ENCODE peak calls at places on chromosomes 1 and 21, in four cellular contexts. One of them, this sample, is unnamed.

GRCh38 chr21:28758883-28759242 is 233.8 kb downstream of the LTN1 start:
- DNase-seq in CD8-positive, alpha-beta T cell: no peak
- DNase-seq in fibroblast of mammary gland: no peak
- DNase-seq in neuronal stem cell: no peak
- DNase-seq in this sample: no peak

GRCh38 chr1:213266983-213267772 is 216.1 kb downstream of the RPS6KC1 start:
- DNase-seq in CD8-positive, alpha-beta T cell: no peak
- DNase-seq in fibroblast of mammary gland: no peak
- DNase-seq in neuronal stem cell: no peak
- DNase-seq in this sample: no peak

GRCh38 chr1:53385276-53385932 is 57.5 kb upstream of the LRP8 start:
- DNase-seq in CD8-positive, alpha-beta T cell: no peak
- DNase-seq in fibroblast of mammary gland: no peak
- DNase-seq in neuronal stem cell: no peak
- DNase-seq in this sample: no peak

GRCh38 chr1:211680752-211681327 is 5.4 kb upstream of the NEK2 start:
- DNase-seq in CD8-positive, alpha-beta T cell: peak
- DNase-seq in fibroblast of mammary gland: peak
- DNase-seq in neuronal stem cell: peak
- DNase-seq in this sample: peak

GRCh38 chr1:167713330-167714081 is 8.3 kb upstream of the MPZL1 start:
- DNase-seq in CD8-positive, alpha-beta T cell: no peak
- DNase-seq in fibroblast of mammary gland: no peak
- DNase-seq in neuronal stem cell: peak
- DNase-seq in this sample: no peak

GRCh38 chr1:227299238-227299637 is 19.1 kb downstream of the CDC42BPA start:
- DNase-seq in CD8-positive, alpha-beta T cell: no peak
- DNase-seq in fibroblast of mammary gland: peak
- DNase-seq in neuronal stem cell: no peak
- DNase-seq in this sample: no peak

GRCh38 chr1:200556005-200556404 is 64.5 kb downstream of the KIF14 start:
- DNase-seq in CD8-positive, alpha-beta T cell: no peak
- DNase-seq in fibroblast of mammary gland: peak
- DNase-seq in neuronal stem cell: no peak
- DNase-seq in this sample: no peak

GRCh38 chr1:196180847-196181593 is 427.2 kb downstream of the KCNT2 start:
- DNase-seq in CD8-positive, alpha-beta T cell: no peak
- DNase-seq in fibroblast of mammary gland: peak
- DNase-seq in neuronal stem cell: no peak
- DNase-seq in this sample: no peak

GRCh38 chr1:49298304-49298703 is 521.6 kb upstream of the BEND5 start:
- DNase-seq in CD8-positive, alpha-beta T cell: no peak
- DNase-seq in fibroblast of mammary gland: peak
- DNase-seq in neuronal stem cell: no peak
- DNase-seq in this sample: no peak

GRCh38 chr1:2382621-2383361 is 8.6 kb downstream of the MORN1 start:
- DNase-seq in CD8-positive, alpha-beta T cell: no peak
- DNase-seq in fibroblast of mammary gland: peak
- DNase-seq in neuronal stem cell: no peak
- DNase-seq in this sample: peak

GRCh38 chr1:40532844-40533424 is 1.5 kb downstream of the ZNF684 start:
- DNase-seq in CD8-positive, alpha-beta T cell: peak
- DNase-seq in fibroblast of mammary gland: peak
- DNase-seq in neuronal stem cell: peak
- DNase-seq in this sample: peak
- H3K4me3 ChIP-seq in CD8-positive, alpha-beta T cell: no peak
- H3K4me3 ChIP-seq in fibroblast of mammary gland: no peak
- H3K4me3 ChIP-seq in neuronal stem cell: no peak
- H3K4me3 ChIP-seq in this sample: no peak

GRCh38 chr1:75724472-75725022 is at the start of gene ACADM:
- DNase-seq in CD8-positive, alpha-beta T cell: peak
- DNase-seq in fibroblast of mammary gland: peak
- DNase-seq in neuronal stem cell: peak
- DNase-seq in this sample: peak

GRCh38 chr1:75727571-75727970 is 3.1 kb downstream of the ACADM start:
- DNase-seq in CD8-positive, alpha-beta T cell: no peak
- DNase-seq in fibroblast of mammary gland: peak
- DNase-seq in neuronal stem cell: no peak
- DNase-seq in this sample: no peak

GRCh38 chr1:75723989-75724471 is 479 bp upstream of the ACADM start:
- DNase-seq in CD8-positive, alpha-beta T cell: peak
- DNase-seq in fibroblast of mammary gland: peak
- DNase-seq in neuronal stem cell: no peak
- DNase-seq in this sample: peak

GRCh38 chr1:75725256-75725655 is 747 bp downstream of the ACADM start:
- DNase-seq in CD8-positive, alpha-beta T cell: no peak
- DNase-seq in fibroblast of mammary gland: peak
- DNase-seq in neuronal stem cell: no peak
- DNase-seq in this sample: no peak

GRCh38 chr1:75725861-75726361 is 1.4 kb downstream of the ACADM start:
- DNase-seq in CD8-positive, alpha-beta T cell: no peak
- DNase-seq in fibroblast of mammary gland: peak
- DNase-seq in neuronal stem cell: no peak
- DNase-seq in this sample: no peak
- H3K4me3 ChIP-seq in CD8-positive, alpha-beta T cell: no peak
- H3K4me3 ChIP-seq in fibroblast of mammary gland: peak
- H3K4me3 ChIP-seq in neuronal stem cell: peak
- H3K4me3 ChIP-seq in this sample: peak

GRCh38 chr1:237890822-237891221 is at the start of gene ZP4:
- DNase-seq in CD8-positive, alpha-beta T cell: no peak
- DNase-seq in fibroblast of mammary gland: no peak
- DNase-seq in neuronal stem cell: no peak
- DNase-seq in this sample: no peak
- H3K4me3 ChIP-seq in CD8-positive, alpha-beta T cell: no peak
- H3K4me3 ChIP-seq in fibroblast of mammary gland: no peak
- H3K4me3 ChIP-seq in neuronal stem cell: no peak
- H3K4me3 ChIP-seq in this sample: no peak

DNA sequence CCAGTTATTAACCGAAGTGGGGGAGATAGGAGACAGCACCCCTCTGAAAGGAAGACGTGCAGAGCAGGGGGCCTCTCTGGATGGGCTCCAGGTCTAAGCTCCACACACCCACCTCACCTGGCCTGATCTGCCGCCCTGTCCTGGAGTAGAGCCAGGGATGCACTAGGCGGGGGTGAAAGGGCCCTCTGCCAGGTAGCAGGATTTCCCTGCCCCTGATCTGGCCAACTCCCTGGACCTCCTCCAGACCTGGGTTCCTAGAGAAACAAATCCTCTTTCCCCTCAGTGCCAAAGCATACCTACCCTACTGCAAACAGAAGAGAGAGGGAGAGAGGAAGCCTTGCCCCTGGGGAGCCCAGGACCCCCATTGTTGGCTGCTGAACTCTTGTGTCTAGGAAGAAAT is 2.0 kb downstream of the CRABP2 start:
- DNase-seq in CD8-positive, alpha-beta T cell: no peak
- DNase-seq in fibroblast of mammary gland: no peak
- DNase-seq in neuronal stem cell: no peak
- DNase-seq in this sample: no peak
- H3K4me3 ChIP-seq in CD8-positive, alpha-beta T cell: no peak
- H3K4me3 ChIP-seq in fibroblast of mammary gland: no peak
- H3K4me3 ChIP-seq in neuronal stem cell: no peak
- H3K4me3 ChIP-seq in this sample: peak

DNA sequence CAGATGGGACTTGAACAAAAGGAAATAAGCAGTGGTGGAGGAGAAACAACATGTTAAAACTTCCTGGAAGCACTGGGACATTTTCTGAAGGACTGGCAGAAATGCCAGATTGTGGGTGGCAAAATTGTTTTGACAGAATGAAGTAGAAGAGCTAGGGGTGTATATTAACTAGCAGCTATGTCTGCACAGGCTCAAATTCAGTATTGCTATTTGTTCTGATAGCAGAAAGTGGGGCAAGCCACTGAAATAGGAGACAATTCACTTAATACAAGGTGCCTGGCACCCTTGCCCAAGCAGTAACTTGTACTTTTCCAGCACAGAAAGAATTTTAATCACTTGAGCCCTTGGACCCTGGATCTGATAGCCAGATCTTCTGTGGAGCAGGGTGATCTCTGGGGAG is 11.8 kb upstream of the PIGM start:
- DNase-seq in CD8-positive, alpha-beta T cell: no peak
- DNase-seq in fibroblast of mammary gland: no peak
- DNase-seq in neuronal stem cell: no peak
- DNase-seq in this sample: no peak
- H3K4me3 ChIP-seq in CD8-positive, alpha-beta T cell: no peak
- H3K4me3 ChIP-seq in fibroblast of mammary gland: no peak
- H3K4me3 ChIP-seq in neuronal stem cell: no peak
- H3K4me3 ChIP-seq in this sample: no peak

GRCh38 chr1:113976609-113977278 is 2.5 kb upstream of the OLFML3 start:
- DNase-seq in CD8-positive, alpha-beta T cell: no peak
- DNase-seq in fibroblast of mammary gland: peak
- DNase-seq in neuronal stem cell: peak
- DNase-seq in this sample: peak

GRCh38 chr1:113975211-113975895 is 3.9 kb upstream of the OLFML3 start:
- DNase-seq in CD8-positive, alpha-beta T cell: no peak
- DNase-seq in fibroblast of mammary gland: no peak
- DNase-seq in neuronal stem cell: no peak
- DNase-seq in this sample: no peak

GRCh38 chr1:113980120-113980519 is 846 bp downstream of the OLFML3 start:
- DNase-seq in CD8-positive, alpha-beta T cell: no peak
- DNase-seq in fibroblast of mammary gland: peak
- DNase-seq in neuronal stem cell: no peak
- DNase-seq in this sample: no peak

GRCh38 chr1:113981962-113982931 is 3.0 kb downstream of the OLFML3 start:
- DNase-seq in CD8-positive, alpha-beta T cell: no peak
- DNase-seq in fibroblast of mammary gland: peak
- DNase-seq in neuronal stem cell: no peak
- DNase-seq in this sample: no peak

DNA sequence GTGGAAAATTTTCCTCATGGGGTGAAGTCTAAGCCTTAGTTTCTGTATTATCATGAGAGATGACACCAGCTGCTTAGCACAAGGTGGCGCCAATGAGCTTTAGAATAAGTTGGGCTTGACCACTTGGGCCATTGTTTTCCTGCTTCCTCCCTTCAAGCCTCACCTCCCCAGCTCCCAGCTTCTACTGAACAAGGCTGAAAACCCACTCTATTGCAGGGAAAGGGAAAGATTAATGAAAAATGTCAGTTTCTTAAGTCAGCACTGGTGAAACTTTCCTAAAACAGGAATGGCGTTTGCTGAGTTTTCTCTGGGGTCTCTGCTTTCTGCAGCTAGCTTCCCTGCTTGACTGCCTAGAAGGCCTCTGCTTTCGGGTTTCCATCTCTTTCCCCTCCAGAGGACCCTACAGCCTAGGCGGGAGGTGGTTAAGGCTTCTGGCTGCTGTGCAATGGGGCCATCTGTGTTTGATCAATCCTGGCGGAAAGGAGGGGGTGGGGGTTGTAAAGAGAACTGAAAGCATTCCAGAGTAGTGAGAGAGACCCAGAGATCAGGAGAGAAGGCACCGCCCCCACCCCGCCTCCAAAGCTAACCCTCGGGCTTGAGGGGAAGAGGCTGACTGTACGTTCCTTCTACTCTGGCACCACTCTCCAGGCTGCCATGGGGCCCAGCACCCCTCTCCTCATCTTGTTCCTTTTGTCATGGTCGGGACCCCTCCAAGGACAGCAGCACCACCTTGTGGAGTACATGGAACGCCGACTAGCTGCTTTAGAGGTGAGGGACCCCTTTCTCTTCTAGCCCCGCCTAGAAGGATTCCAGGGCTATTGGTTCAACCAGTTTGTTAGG is at the start of gene OLFML3:
- DNase-seq in CD8-positive, alpha-beta T cell: peak
- DNase-seq in fibroblast of mammary gland: peak
- DNase-seq in neuronal stem cell: peak
- DNase-seq in this sample: peak
- H3K4me3 ChIP-seq in CD8-positive, alpha-beta T cell: no peak
- H3K4me3 ChIP-seq in fibroblast of mammary gland: peak
- H3K4me3 ChIP-seq in neuronal stem cell: peak
- H3K4me3 ChIP-seq in this sample: peak

GRCh38 chr1:22652457-22652856 is 579 bp upstream of the C1QB start:
- DNase-seq in CD8-positive, alpha-beta T cell: no peak
- DNase-seq in fibroblast of mammary gland: no peak
- DNase-seq in neuronal stem cell: no peak
- DNase-seq in this sample: no peak

GRCh38 chr1:22653741-22654140 is 705 bp downstream of the C1QB start:
- DNase-seq in CD8-positive, alpha-beta T cell: no peak
- DNase-seq in fibroblast of mammary gland: no peak
- DNase-seq in neuronal stem cell: no peak
- DNase-seq in this sample: no peak

GRCh38 chr1:22652881-22653316 is at the start of gene C1QB:
- DNase-seq in CD8-positive, alpha-beta T cell: no peak
- DNase-seq in fibroblast of mammary gland: no peak
- DNase-seq in neuronal stem cell: no peak
- DNase-seq in this sample: no peak

GRCh38 chr1:22658385-22659163 is 5.5 kb downstream of the C1QB start:
- DNase-seq in CD8-positive, alpha-beta T cell: no peak
- DNase-seq in fibroblast of mammary gland: no peak
- DNase-seq in neuronal stem cell: no peak
- DNase-seq in this sample: no peak

GRCh38 chr1:22654692-22655091 is 1.7 kb downstream of the C1QB start:
- DNase-seq in CD8-positive, alpha-beta T cell: no peak
- DNase-seq in fibroblast of mammary gland: no peak
- DNase-seq in neuronal stem cell: no peak
- DNase-seq in this sample: no peak
- H3K4me3 ChIP-seq in CD8-positive, alpha-beta T cell: no peak
- H3K4me3 ChIP-seq in fibroblast of mammary gland: no peak
- H3K4me3 ChIP-seq in neuronal stem cell: no peak
- H3K4me3 ChIP-seq in this sample: no peak

GRCh38 chr21:31222142-31222541 is 121.9 kb downstream of the TIAM1 start:
- DNase-seq in CD8-positive, alpha-beta T cell: no peak
- DNase-seq in fibroblast of mammary gland: peak
- DNase-seq in neuronal stem cell: no peak
- DNase-seq in this sample: no peak

GRCh38 chr21:31220567-31220966 is 123.5 kb downstream of the TIAM1 start:
- DNase-seq in CD8-positive, alpha-beta T cell: no peak
- DNase-seq in fibroblast of mammary gland: peak
- DNase-seq in neuronal stem cell: peak
- DNase-seq in this sample: no peak

GRCh38 chr21:31216206-31216605 is 127.9 kb downstream of the TIAM1 start:
- DNase-seq in CD8-positive, alpha-beta T cell: no peak
- DNase-seq in fibroblast of mammary gland: no peak
- DNase-seq in neuronal stem cell: no peak
- DNase-seq in this sample: no peak

GRCh38 chr21:31221051-31221450 is 123.0 kb downstream of the TIAM1 start:
- DNase-seq in CD8-positive, alpha-beta T cell: no peak
- DNase-seq in fibroblast of mammary gland: no peak
- DNase-seq in neuronal stem cell: no peak
- DNase-seq in this sample: no peak

GRCh38 chr21:31218830-31219608 is 125.0 kb downstream of the TIAM1 start:
- DNase-seq in CD8-positive, alpha-beta T cell: no peak
- DNase-seq in fibroblast of mammary gland: peak
- DNase-seq in neuronal stem cell: peak
- DNase-seq in this sample: no peak
- H3K4me3 ChIP-seq in CD8-positive, alpha-beta T cell: no peak
- H3K4me3 ChIP-seq in fibroblast of mammary gland: no peak
- H3K4me3 ChIP-seq in neuronal stem cell: no peak
- H3K4me3 ChIP-seq in this sample: no peak